ENCODE peak calls at places on chromosomes 5 and 9, in eight cellular contexts. E is stimulated activated CD4-positive, alpha-beta T cell treated with anti-CD3 and anti-CD28 coated beads, Interleukin-2, amount 100 ng/mL, for 4 hours; Y is dermis microvascular lymphatic vessel endothelial cell; H is EL; F is T-cell; C is fibroblast of the conjunctiva; N is iris pigment epithelial cell; K is T-helper 2 cell. R is an unnamed sample.
A peak's percentile ranks its signal among the peaks of the same experiment; 100 is the strongest.

GRCh38 chr5:143311428-143311827 is 92.1 kb downstream of the NR3C1 start:
- DNase-seq in E (no peak), Y (peak; percentile 86), H (peak; percentile 84), F (no peak), C (peak; percentile 14), N (peak; percentile 96), K (no peak), R (peak; percentile 69)

GRCh38 chr9:22037954-22038690 is 29.0 kb upstream of the CDKN2B start:
- DNase-seq in E (no peak), Y (peak; percentile 56), H (peak; percentile 43), F (no peak), C (no peak), N (peak; percentile 69), K (peak; percentile 32), R (peak; percentile 50)

GRCh38 chr5:137902389-137903133 is 13.3 kb downstream of the PKD2L2 start:
- DNase-seq in E (no peak), Y (no peak), H (no peak), F (no peak), C (no peak), N (no peak), K (peak; percentile 4), R (no peak)

GRCh38 chr9:89593776-89594427 is 10.9 kb upstream of the GADD45G start:
- DNase-seq in E (no peak), Y (peak; percentile 48), H (peak; percentile 21), F (no peak), C (no peak), N (peak; percentile 36), K (peak; percentile 65), R (peak; percentile 47)

GRCh38 chr5:71528206-71528605 is 58.9 kb upstream of the MCCC2 start:
- DNase-seq in E (no peak), Y (no peak), H (no peak), F (no peak), C (no peak), N (peak; percentile 24), K (no peak), R (no peak)

GRCh38 chr5:33441241-33441844 is 578 bp downstream of the TARS1 start:
- DNase-seq in E (peak; percentile 16), Y (peak; percentile 39), H (peak; percentile 50), F (no peak), C (peak; percentile 73), N (peak; percentile 71), K (no peak), R (peak; percentile 67)

GRCh38 chr9:83981126-83981871 is 694 bp downstream of the RMI1 start:
- DNase-seq in E (no peak), Y (peak; percentile 49), H (peak; percentile 50), F (no peak), C (no peak), N (peak; percentile 65), K (peak; percentile 63), R (peak; percentile 58)

GRCh38 chr9:89363311-89363670 is 45.0 kb downstream of the SECISBP2 start:
- DNase-seq in E (no peak), Y (no peak), H (no peak), F (no peak), C (no peak), N (no peak), K (no peak), R (no peak)

GRCh38 chr5:7320641-7321170 is 75.2 kb upstream of the ADCY2 start:
- DNase-seq in E (no peak), Y (no peak), H (no peak), F (no peak), C (no peak), N (no peak), K (no peak), R (no peak)

GRCh38 chr9:110950041-110950645 is 88.1 kb downstream of the LPAR1 start:
- DNase-seq in E (no peak), Y (no peak), H (peak; percentile 81), F (no peak), C (no peak), N (peak; percentile 52), K (no peak), R (no peak)

GRCh38 chr5:133113331-133114061 is 61.7 kb downstream of the HSPA4 start:
- DNase-seq in E (peak; percentile 19), Y (no peak), H (peak; percentile 59), F (no peak), C (no peak), N (peak; percentile 49), K (peak; percentile 64), R (peak; percentile 76)

GRCh38 chr5:56139978-56140562 is 93.1 kb downstream of the ANKRD55 start:
- DNase-seq in E (no peak), Y (peak; percentile 88), H (no peak), F (no peak), C (no peak), N (no peak), K (no peak), R (no peak)

GRCh38 chr5:113807384-113808053 is 294.0 kb downstream of the YTHDC2 start:
- DNase-seq in E (no peak), Y (no peak), H (peak; percentile 61), F (no peak), C (peak; percentile 18), N (peak; percentile 3), K (no peak), R (no peak)

GRCh38 chr9:4508907-4509589 is 18.8 kb downstream of the SLC1A1 start:
- DNase-seq in E (no peak), Y (no peak), H (peak; percentile 87), F (no peak), C (no peak), N (peak; percentile 83), K (no peak), R (no peak)

GRCh38 chr5:132777209-132778069 is at the start of gene SEPTIN8:
- DNase-seq in E (no peak), Y (peak; percentile 52), H (peak; percentile 60), F (no peak), C (no peak), N (peak; percentile 35), K (peak; percentile 45), R (peak; percentile 86)

R was measured in RWPE1.